ENCODE peak calls at places on chromosome X, in eight cellular contexts. G is Calu3, K is endothelial cell, V is heart right ventricle, F is body of pancreas, N is GM12865, Q is stomach, L is left ventricle myocardium inferior. B is an unnamed sample.

GRCh38 chrX:50068293-50068568 is 132.6 kb downstream of the AKAP4 start:
- DNase-seq in G (no peak), K (no peak), V (no peak), F (no peak), N (no peak), Q (no peak), L (no peak), B (no peak)

GRCh38 chrX:29870608-29871007 is 344.8 kb upstream of the MAGEB2 start:
- DNase-seq in G (no peak), K (no peak), V (no peak), F (no peak), N (peak; percentile 15), Q (no peak), L (no peak), B (no peak)

GRCh38 chrX:110097920-110098319 is 95.0 kb downstream of the TMEM164 start:
- DNase-seq in G (no peak), K (no peak), V (no peak), F (no peak), N (no peak), Q (no peak), L (no peak), B (no peak)

GRCh38 chrX:85419293-85419692 is 39.8 kb upstream of the POF1B start:
- DNase-seq in G (no peak), K (no peak), V (no peak), F (no peak), N (no peak), Q (no peak), L (no peak), B (no peak)

GRCh38 chrX:64853424-64853823 is 122.8 kb downstream of the ZC4H2 start:
- DNase-seq in G (no peak), K (no peak), V (no peak), F (no peak), N (no peak), Q (no peak), L (no peak), B (no peak)

GRCh38 chrX:153649178-153649914 is 2.3 kb downstream of the DUSP9 start:
- DNase-seq in G (peak; percentile 36), K (peak; percentile 38), V (peak; percentile 28), F (peak; percentile 40), N (peak; percentile 39), Q (no peak), L (no peak), B (no peak)

GRCh38 chrX:34401411-34401810 is 255.7 kb downstream of the TMEM47 start:
- DNase-seq in G (no peak), K (no peak), V (no peak), F (no peak), N (no peak), Q (no peak), L (no peak), B (no peak)

GRCh38 chrX:154096140-154097002 is 1.1 kb downstream of the MECP2 start:
- DNase-seq in G (no peak), K (peak; percentile 5), V (peak; percentile 16), F (peak; percentile 19), N (peak; percentile 52), Q (no peak), L (peak; percentile 39), B (peak; percentile 47)

GRCh38 chrX:154444001-154444754 is at the start of gene FAM50A:
- DNase-seq in G (peak; percentile 83), K (peak; percentile 60), V (peak; percentile 85), F (peak; percentile 82), N (peak; percentile 74), Q (peak; percentile 82), L (peak; percentile 87), B (peak; percentile 88)

GRCh38 chrX:53072418-53073114 is 9.6 kb upstream of the TSPYL2 start:
- DNase-seq in G (no peak), K (no peak), V (no peak), F (no peak), N (no peak), Q (no peak), L (no peak), B (no peak)

GRCh38 chrX:50697691-50698090 is 116.3 kb downstream of the SHROOM4 start:
- DNase-seq in G (no peak), K (no peak), V (no peak), F (no peak), N (no peak), Q (no peak), L (no peak), B (no peak)

GRCh38 chrX:56281789-56282188 is 49.6 kb downstream of the KLF8 start:
- DNase-seq in G (peak; percentile 11), K (peak; percentile 3), V (no peak), F (no peak), N (peak; percentile 4), Q (no peak), L (no peak), B (no peak)

GRCh38 chrX:40176256-40176978 is 78.7 kb upstream of the BCOR start:
- DNase-seq in G (peak; percentile 66), K (peak; percentile 63), V (peak; percentile 80), F (peak; percentile 67), N (peak; percentile 88), Q (peak; percentile 70), L (peak; percentile 76), B (peak; percentile 82)

GRCh38 chrX:70504772-70505450 is 60.3 kb downstream of the DLG3 start:
- DNase-seq in G (no peak), K (no peak), V (no peak), F (no peak), N (peak; percentile 24), Q (no peak), L (no peak), B (no peak)

GRCh38 chrX:24100713-24101112 is 46.0 kb downstream of the EIF2S3 start:
- DNase-seq in G (no peak), K (no peak), V (no peak), F (no peak), N (no peak), Q (no peak), L (no peak), B (no peak)

GRCh38 chrX:153164733-153165132 is 14.4 kb upstream of the MAGEA1 start:
- DNase-seq in G (no peak), K (no peak), V (no peak), F (no peak), N (no peak), Q (no peak), L (no peak), B (no peak)

GRCh38 chrX:727738-728621 is 97.4 kb downstream of the SHOX start:
- DNase-seq in G (peak; percentile 6), K (no peak), V (no peak), F (no peak), N (no peak), Q (no peak), L (no peak), B (no peak)

GRCh38 chrX:70234355-70234754 is at the start of gene AWAT1:
- DNase-seq in G (no peak), K (no peak), V (no peak), F (no peak), N (no peak), Q (no peak), L (no peak), B (no peak)

GRCh38 chrX:46953597-46953996 is 41.4 kb downstream of the JADE3 start:
- DNase-seq in G (no peak), K (no peak), V (no peak), F (no peak), N (peak; percentile 42), Q (no peak), L (no peak), B (no peak)

GRCh38 chrX:31132803-31133202 is 61.0 kb upstream of the FTHL17 start:
- DNase-seq in G (no peak), K (no peak), V (no peak), F (no peak), N (no peak), Q (no peak), L (no peak), B (no peak)

GRCh38 chrX:129823115-129823514 is 20.6 kb downstream of the ZDHHC9 start:
- DNase-seq in G (peak; percentile 45), K (peak; percentile 27), V (no peak), F (no peak), N (peak; percentile 72), Q (peak; percentile 33), L (no peak), B (no peak)
- TF ChIP-seq CTCF in G (peak; percentile 51), K (peak; percentile 28), V (peak; percentile 55), F (no peak), N (peak; percentile 49), Q (no peak), L (peak; percentile 61), B (peak; percentile 24)

GRCh38 chrX:130990723-130991122 is 67.4 kb upstream of the ARHGAP36 start:
- DNase-seq in G (no peak), K (no peak), V (no peak), F (no peak), N (no peak), Q (no peak), L (no peak), B (no peak)

GRCh38 chrX:130995351-130995967 is 62.7 kb upstream of the ARHGAP36 start:
- DNase-seq in G (no peak), K (no peak), V (no peak), F (no peak), N (no peak), Q (no peak), L (no peak), B (no peak)

GRCh38 chrX:130999360-130999759 is 58.8 kb upstream of the ARHGAP36 start:
- DNase-seq in G (no peak), K (no peak), V (no peak), F (no peak), N (no peak), Q (no peak), L (no peak), B (no peak)

GRCh38 chrX:130994671-130995070 is 63.5 kb upstream of the ARHGAP36 start:
- DNase-seq in G (peak; percentile 32), K (peak; percentile 22), V (no peak), F (no peak), N (peak; percentile 11), Q (no peak), L (no peak), B (no peak)
- TF ChIP-seq CTCF in G (peak; percentile 17), K (peak; percentile 84), V (peak; percentile 24), F (peak; percentile 46), N (no peak), Q (no peak), L (peak; percentile 30), B (peak; percentile 6)

GRCh38 chrX:118325453-118325852 is 20.5 kb upstream of the WDR44 start:
- DNase-seq in G (no peak), K (no peak), V (no peak), F (no peak), N (peak; percentile 11), Q (no peak), L (no peak), B (no peak)
- TF ChIP-seq CTCF in G (no peak), K (no peak), V (peak; percentile 19), F (no peak), N (peak; percentile 28), Q (no peak), L (peak; percentile 38), B (no peak)

DNA sequence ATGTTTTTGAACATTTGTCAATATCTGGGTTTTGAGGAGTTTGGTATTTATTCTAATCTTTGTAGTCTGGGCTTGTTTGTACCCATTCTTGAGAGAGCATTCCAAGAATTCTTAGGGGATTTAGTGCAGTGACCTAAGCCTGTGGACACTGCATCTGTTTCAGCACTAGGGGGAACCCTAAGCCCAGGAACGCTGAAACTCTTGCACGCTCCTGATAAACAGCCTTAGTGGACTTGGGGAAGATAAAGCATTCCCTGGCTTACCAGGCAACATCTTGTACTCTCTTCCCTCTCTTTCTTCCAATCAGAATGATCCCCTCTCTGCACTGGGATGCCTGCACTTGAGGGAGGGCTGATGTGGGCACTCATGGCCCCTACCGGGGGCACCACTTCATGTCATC is 654.9 kb upstream of the HTR2C start:
- DNase-seq in G (peak; percentile 35), K (peak; percentile 43), V (no peak), F (peak; percentile 17), N (peak; percentile 25), Q (peak; percentile 35), L (no peak), B (no peak)
- TF ChIP-seq CTCF in G (peak; percentile 29), K (peak; percentile 42), V (peak; percentile 9), F (no peak), N (peak; percentile 35), Q (no peak), L (peak; percentile 9), B (peak; percentile 5)

GRCh38 chrX:8845060-8845459 is 43.9 kb upstream of the FAM9A start:
- DNase-seq in G (peak; percentile 72), K (no peak), V (no peak), F (no peak), N (no peak), Q (no peak), L (no peak), B (no peak)
- TF ChIP-seq CTCF in G (peak; percentile 30), K (no peak), V (no peak), F (no peak), N (no peak), Q (no peak), L (peak; percentile 8), B (no peak)